ENCODE peak calls at places on chromosomes 1 and 21, in six cellular contexts. K is midbrain; Z is BE2C; L is Calu3; I is stimulated activated CD4-positive, alpha-beta T cell treated with anti-CD3 and anti-CD28 coated beads, Interleukin-12 subunit alpha, Interleukin-12 subunit beta, amount 100 ng/mL, for 4 hours; M is AG08395. P is an unnamed sample.

GRCh38 chr1:190353538-190354101 is 124.0 kb downstream of the BRINP3 start:
- DNase-seq in Z (no peak), K (no peak), I (no peak), L (no peak), M (no peak), P (no peak)

GRCh38 chr1:208351838-208352237 is 107.7 kb upstream of the PLXNA2 start:
- DNase-seq in Z (no peak), M (no peak), I (no peak), K (no peak), L (no peak), P (no peak)

GRCh38 chr1:56146449-56146848 is 432.9 kb downstream of the PLPP3 start:
- DNase-seq in L (no peak), M (peak; percentile 63), K (no peak), Z (no peak), I (no peak), P (no peak)

GRCh38 chr1:109350650-109351049 is 43.8 kb upstream of the MYBPHL start:
- DNase-seq in Z (no peak), L (no peak), K (no peak), I (no peak), M (no peak), P (no peak)

GRCh38 chr1:151479462-151479861 is 20.2 kb upstream of the POGZ start:
- DNase-seq in Z (no peak), K (no peak), M (no peak), I (no peak), L (no peak), P (no peak)

GRCh38 chr1:211529011-211529410 is 37.0 kb upstream of the RD3 start:
- DNase-seq in M (no peak), I (no peak), L (no peak), Z (no peak), K (no peak), P (no peak)

GRCh38 chr1:54111624-54112023 is 41.2 kb downstream of the CDCP2 start:
- DNase-seq in I (no peak), L (no peak), Z (no peak), M (no peak), K (no peak), P (no peak)

GRCh38 chr1:240658312-240658975 is 46.5 kb upstream of the GREM2 start:
- DNase-seq in I (no peak), L (no peak), Z (no peak), K (no peak), M (peak; percentile 32), P (no peak)

GRCh38 chr1:167328762-167329483 is 108.2 kb downstream of the POU2F1 start:
- DNase-seq in M (no peak), Z (peak; percentile 22), I (no peak), K (peak; percentile 74), L (no peak), P (no peak)

GRCh38 chr1:231601775-231602674 is 24.6 kb upstream of the DISC1 start:
- DNase-seq in L (no peak), Z (no peak), K (no peak), M (no peak), I (no peak), P (no peak)

GRCh38 chr1:35324486-35324885 is 56.0 kb downstream of the ZMYM4 start:
- DNase-seq in I (no peak), L (no peak), M (peak; percentile 32), K (no peak), Z (no peak), P (no peak)

GRCh38 chr1:116306837-116307442 is 66.1 kb upstream of the ATP1A1 start:
- DNase-seq in M (no peak), L (no peak), K (no peak), Z (no peak), I (no peak), P (no peak)

GRCh38 chr1:25494952-25495351 is 48.5 kb upstream of the LDLRAP1 start:
- DNase-seq in Z (no peak), M (no peak), I (no peak), L (no peak), K (no peak), P (no peak)

GRCh38 chr1:164868990-164869389 is 310.0 kb downstream of the PBX1 start:
- DNase-seq in M (no peak), Z (no peak), I (no peak), L (no peak), K (no peak), P (no peak)

GRCh38 chr21:38506606-38507331 is 8.5 kb upstream of the ERG start:
- DNase-seq in I (no peak), K (no peak), Z (no peak), L (no peak), M (no peak), P (no peak)

GRCh38 chr1:31249854-31250253 is 10.2 kb upstream of the NKAIN1 start:
- DNase-seq in K (no peak), L (no peak), M (no peak), I (no peak), Z (no peak), P (no peak)

GRCh38 chr21:39562791-39563770 is 49.7 kb upstream of the B3GALT5 start:
- DNase-seq in K (no peak), Z (no peak), M (no peak), I (no peak), L (no peak), P (no peak)

GRCh38 chr1:211928993-211929637 is 98.6 kb upstream of the LPGAT1 start:
- DNase-seq in I (no peak), K (no peak), Z (no peak), M (peak; percentile 15), L (peak; percentile 75), P (no peak)

GRCh38 chr1:154821083-154821482 is 49.0 kb downstream of the KCNN3 start:
- DNase-seq in Z (no peak), I (no peak), K (no peak), M (no peak), L (no peak), P (no peak)

GRCh38 chr1:94790670-94791069 is 29.5 kb upstream of the SLC44A3 start:
- DNase-seq in L (no peak), I (no peak), K (no peak), Z (no peak), M (no peak), P (no peak)